ENCODE peak calls at places on chromosomes 7 and 10, in four cellular contexts. A is keratinocyte, N is IMR-90, U is K562. R is an unnamed sample.

GRCh38 chr10:52855546-52856325 is 83.2 kb upstream of the MBL2 start:
- DNase-seq in A (no peak), U (no peak), N (no peak), R (no peak)

GRCh38 chr10:101066146-101066889 is 4.5 kb downstream of the KAZALD1 start:
- DNase-seq in U (peak; percentile 82), A (no peak), N (peak; percentile 57), R (peak; percentile 45)

GRCh38 chr7:106614751-106615150 is 46.2 kb downstream of the CCDC71L start:
- DNase-seq in A (no peak), N (no peak), U (no peak), R (no peak)

GRCh38 chr7:149816794-149817193 is 21.4 kb upstream of the ZNF862 start:
- DNase-seq in N (no peak), U (no peak), A (no peak), R (no peak)

GRCh38 chr10:6091630-6092029 is 2.8 kb downstream of the RBM17 start:
- DNase-seq in N (no peak), U (no peak), A (no peak), R (peak; percentile 89)

GRCh38 chr10:71239946-71240795 is 27.8 kb downstream of the UNC5B start:
- DNase-seq in U (no peak), N (no peak), A (no peak), R (peak; percentile 30)

GRCh38 chr7:152402384-152403250 is 33.2 kb downstream of the KMT2C start:
- DNase-seq in U (no peak), A (no peak), N (peak; percentile 57), R (peak; percentile 38)

GRCh38 chr10:118767297-118768040 is 12.7 kb upstream of the CACUL1 start:
- DNase-seq in A (no peak), U (no peak), N (no peak), R (no peak)

GRCh38 chr7:108716783-108717182 is 147.1 kb downstream of the DNAJB9 start:
- DNase-seq in N (peak; percentile 48), A (no peak), U (no peak), R (no peak)

GRCh38 chr7:23121175-23121574 is 15.6 kb downstream of the KLHL7 start:
- DNase-seq in A (no peak), U (no peak), N (no peak), R (no peak)

GRCh38 chr7:128672927-128673517 is 930 bp downstream of the GARIN1A start:
- DNase-seq in A (no peak), N (peak; percentile 24), U (peak; percentile 62), R (peak; percentile 46)

GRCh38 chr10:70508912-70509366 is 30.4 kb downstream of the PALD1 start:
- DNase-seq in N (peak; percentile 28), U (no peak), A (no peak), R (peak; percentile 92)

GRCh38 chr7:130037703-130038102 is 13.5 kb downstream of the ZC3HC1 start:
- DNase-seq in A (no peak), N (peak; percentile 20), U (no peak), R (no peak)

GRCh38 chr10:102775973-102776669 is 32.4 kb downstream of the WBP1L start:
- DNase-seq in N (peak; percentile 91), U (peak; percentile 24), A (no peak), R (peak; percentile 98)

GRCh38 chr10:14407567-14407966 is 76.8 kb upstream of the FRMD4A start:
- DNase-seq in A (no peak), U (no peak), N (no peak), R (no peak)

GRCh38 chr7:151598045-151598444 is 78.3 kb upstream of the RHEB start:
- DNase-seq in N (peak; percentile 93), U (no peak), A (peak; percentile 79), R (no peak)

GRCh38 chr10:18325889-18326531 is 185.8 kb downstream of the CACNB2 start:
- DNase-seq in N (peak; percentile 47), A (no peak), U (no peak), R (no peak)

GRCh38 chr10:131219955-131220489 is 91.5 kb downstream of the TCERG1L start:
- DNase-seq in A (no peak), U (no peak), N (no peak), R (no peak)

GRCh38 chr10:55786461-55786860 is 574.6 kb downstream of the ZWINT start:
- DNase-seq in A (no peak), U (no peak), N (no peak), R (no peak)
- H3K9me1 ChIP-seq in A (no peaks in the 10 kb centered on the region), U (no peaks in the 10 kb centered on the region), N (no peaks in the 10 kb centered on the region), R (no peaks in the 10 kb centered on the region)

GRCh38 chr7:143283344-143283743 is 1.4 kb upstream of the TMEM139 start:
- DNase-seq in A (no peak), U (no peak), N (no peak), R (no peak)
- H3K9me1 ChIP-seq in A (no peaks in the 10 kb centered on the region), U (no peaks in the 10 kb centered on the region), N (no peaks in the 10 kb centered on the region), R (no peaks in the 10 kb centered on the region)

GRCh38 chr10:16594106-16594505 is 72.4 kb upstream of the C1QL3 start:
- DNase-seq in N (no peak), A (no peak), U (no peak), R (no peak)

GRCh38 chr10:16602104-16602735 is 80.5 kb upstream of the C1QL3 start:
- DNase-seq in U (no peak), N (no peak), A (no peak), R (no peak)

GRCh38 chr10:16597656-16598055 is 76.0 kb upstream of the C1QL3 start:
- DNase-seq in N (peak; percentile 34), U (peak; percentile 46), A (no peak), R (peak; percentile 6)

GRCh38 chr10:16599662-16600061 is 78.0 kb upstream of the C1QL3 start:
- DNase-seq in U (no peak), N (no peak), A (no peak), R (no peak)
- H3K9me1 ChIP-seq in U (no peaks in the 10 kb centered on the region), N (peaks cover 7% of the 10 kb centered on the region), A (peaks cover 2% of the 10 kb centered on the region), R (no peaks in the 10 kb centered on the region)

GRCh38 chr10:116304923-116305322 is 19.3 kb upstream of the CCDC172 start:
- DNase-seq in U (no peak), N (no peak), A (no peak), R (no peak)

GRCh38 chr10:116306847-116307246 is 17.4 kb upstream of the CCDC172 start:
- DNase-seq in U (no peak), A (no peak), N (no peak), R (no peak)

GRCh38 chr10:116312534-116312933 is 11.7 kb upstream of the CCDC172 start:
- DNase-seq in U (no peak), N (no peak), A (no peak), R (no peak)

GRCh38 chr10:116312091-116312490 is 12.2 kb upstream of the CCDC172 start:
- DNase-seq in A (no peak), N (no peak), U (no peak), R (no peak)

DNA sequence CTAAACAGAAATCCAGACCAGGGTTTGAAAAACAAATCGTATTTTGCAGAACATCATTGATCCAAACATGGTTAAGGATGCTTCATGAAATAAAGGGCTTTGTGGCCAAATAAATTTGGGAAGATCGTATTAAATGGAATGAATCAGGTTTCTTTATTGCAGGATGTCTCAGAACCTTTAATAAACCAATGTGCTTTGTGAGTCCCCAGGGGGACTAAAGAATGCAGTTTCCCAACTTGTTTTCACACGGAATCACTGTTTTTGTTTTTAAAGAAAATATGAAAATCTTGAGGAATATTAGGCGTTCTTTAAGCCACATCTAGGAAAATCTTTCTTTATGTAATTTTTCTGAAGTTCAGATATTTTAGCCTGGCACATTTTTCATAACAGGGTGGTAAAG is 16.8 kb upstream of the CCDC172 start:
- DNase-seq in A (no peak), N (no peak), U (no peak), R (no peak)
- H3K9me1 ChIP-seq in A (no peaks in the 10 kb centered on the region), N (no peaks in the 10 kb centered on the region), U (no peaks in the 10 kb centered on the region), R (no peaks in the 10 kb centered on the region)

GRCh38 chr10:2019803-2020202 is 282.5 kb upstream of the ADARB2 start:
- DNase-seq in A (no peak), U (no peak), N (no peak), R (no peak)

GRCh38 chr10:2019281-2019680 is 282.0 kb upstream of the ADARB2 start:
- DNase-seq in A (no peak), U (no peak), N (no peak), R (no peak)

GRCh38 chr10:2023687-2024086 is 286.4 kb upstream of the ADARB2 start:
- DNase-seq in N (no peak), A (no peak), U (no peak), R (no peak)

DNA sequence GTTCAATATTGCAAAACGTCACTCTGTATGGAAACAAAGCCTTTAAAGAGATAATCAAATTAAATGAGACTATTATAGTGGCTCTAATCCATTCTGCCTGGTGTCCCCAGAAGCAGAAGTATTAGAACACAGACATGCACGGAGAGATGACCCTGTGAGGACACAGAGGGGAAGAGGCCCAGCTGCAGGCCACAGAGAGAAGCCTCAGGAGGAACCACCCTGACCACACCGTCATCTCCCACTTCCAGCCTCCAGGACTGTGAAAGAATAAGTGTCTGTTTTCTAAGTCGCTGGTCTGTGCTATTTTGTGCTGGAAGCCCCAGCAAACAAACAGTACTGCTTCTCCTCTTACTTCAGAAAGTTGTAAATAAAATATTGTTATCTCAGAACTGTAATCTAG is 283.5 kb upstream of the ADARB2 start:
- DNase-seq in A (no peak), U (no peak), N (no peak), R (no peak)
- H3K9me1 ChIP-seq in A (no peaks in the 10 kb centered on the region), U (no peaks in the 10 kb centered on the region), N (no peaks in the 10 kb centered on the region), R (no peaks in the 10 kb centered on the region)

R was measured in endothelial cell of umbilical vein.